ENCODE peak calls at places on chromosome 14, in five cellular contexts. G is psoas muscle, O is cardiac muscle cell, L is tibial artery, F is IMR-90. D is an unnamed sample.

GRCh38 chr14:48546996-48547395 is 871.6 kb upstream of the MDGA2 start:
- DNase-seq in G (no peak), O (no peak), L (no peak), F (peak; percentile 11), D (no peak)

GRCh38 chr14:39247256-39247655 is 13.5 kb downstream of the MIA2 start:
- DNase-seq in G (no peak), O (peak; percentile 82), L (no peak), F (peak; percentile 93), D (no peak)

GRCh38 chr14:100065942-100066574 is 836 bp downstream of the EVL start:
- DNase-seq in G (no peak), O (peak; percentile 26), L (no peak), F (no peak), D (no peak)

GRCh38 chr14:92783813-92784431 is 10.2 kb upstream of the GOLGA5 start:
- DNase-seq in G (no peak), O (peak; percentile 79), L (peak; percentile 25), F (peak; percentile 75), D (peak; percentile 46)

GRCh38 chr14:89915114-89915878 is 39.2 kb downstream of the EFCAB11 start:
- DNase-seq in G (peak; percentile 27), O (peak; percentile 80), L (peak; percentile 74), F (peak; percentile 80), D (no peak)

GRCh38 chr14:37988472-37988871 is 219.2 kb upstream of the SSTR1 start:
- DNase-seq in G (no peak), O (no peak), L (no peak), F (peak; percentile 28), D (no peak)

GRCh38 chr14:77027538-77028383 is 747 bp downstream of the IRF2BPL start:
- DNase-seq in G (peak; percentile 76), O (peak; percentile 86), L (peak; percentile 73), F (peak; percentile 81), D (peak; percentile 84)

GRCh38 chr14:24430682-24431568 is 1.2 kb downstream of the KHNYN start:
- DNase-seq in G (no peak), O (peak; percentile 61), L (no peak), F (peak; percentile 59), D (peak; percentile 61)

GRCh38 chr14:57870686-57871457 is 5.0 kb upstream of the SLC35F4 start:
- DNase-seq in G (no peak), O (no peak), L (no peak), F (no peak), D (no peak)

GRCh38 chr14:82667006-82667405 is 1133.4 kb upstream of the SEL1L start:
- DNase-seq in G (no peak), O (no peak), L (no peak), F (no peak), D (no peak)

GRCh38 chr14:29927596-29928341 is at the start of gene PRKD1:
- DNase-seq in G (peak; percentile 67), O (peak; percentile 84), L (peak; percentile 51), F (peak; percentile 62), D (peak; percentile 63)

GRCh38 chr14:95023886-95024285 is 133.4 kb downstream of the DICER1 start:
- DNase-seq in G (no peak), O (peak; percentile 59), L (peak; percentile 38), F (peak; percentile 6), D (no peak)

GRCh38 chr14:65019944-65020566 is 33.4 kb downstream of the FNTB start:
- DNase-seq in G (no peak), O (peak; percentile 89), L (no peak), F (peak; percentile 83), D (no peak)

GRCh38 chr14:100104523-100105300 is 39.5 kb downstream of the EVL start:
- DNase-seq in G (no peak), O (peak; percentile 20), L (peak; percentile 14), F (peak; percentile 72), D (no peak)

GRCh38 chr14:31802838-31803237 is 241.6 kb downstream of the NUBPL start:
- DNase-seq in G (no peak), O (no peak), L (no peak), F (no peak), D (no peak)

GRCh38 chr14:60647837-60648168 is 1.5 kb downstream of the SIX1 start:
- DNase-seq in G (no peak), O (no peak), L (no peak), F (no peak), D (no peak)

GRCh38 chr14:51701956-51702355 is 50.2 kb downstream of the FRMD6 start:
- DNase-seq in G (no peak), O (no peak), L (no peak), F (peak; percentile 45), D (no peak)

GRCh38 chr14:94129758-94130414 is 482 bp upstream of the IFI27L2 start:
- DNase-seq in G (peak; percentile 52), O (peak; percentile 62), L (peak; percentile 54), F (peak; percentile 34), D (peak; percentile 16)

GRCh38 chr14:95204705-95205104 is 47.4 kb upstream of the DICER1 start:
- DNase-seq in G (no peak), O (no peak), L (no peak), F (no peak), D (no peak)

GRCh38 chr14:88463318-88463717 is 77.9 kb downstream of the SPATA7 start:
- DNase-seq in G (no peak), O (peak; percentile 27), L (no peak), F (no peak), D (no peak)

GRCh38 chr14:65079201-65079600 is 23.1 kb downstream of the MAX start:
- DNase-seq in G (no peak), O (peak; percentile 21), L (no peak), F (no peak), D (no peak)

GRCh38 chr14:67526676-67527459 is 6.2 kb upstream of the PLEKHH1 start:
- DNase-seq in G (no peak), O (peak; percentile 60), L (no peak), F (peak; percentile 45), D (peak; percentile 39)

DNA sequence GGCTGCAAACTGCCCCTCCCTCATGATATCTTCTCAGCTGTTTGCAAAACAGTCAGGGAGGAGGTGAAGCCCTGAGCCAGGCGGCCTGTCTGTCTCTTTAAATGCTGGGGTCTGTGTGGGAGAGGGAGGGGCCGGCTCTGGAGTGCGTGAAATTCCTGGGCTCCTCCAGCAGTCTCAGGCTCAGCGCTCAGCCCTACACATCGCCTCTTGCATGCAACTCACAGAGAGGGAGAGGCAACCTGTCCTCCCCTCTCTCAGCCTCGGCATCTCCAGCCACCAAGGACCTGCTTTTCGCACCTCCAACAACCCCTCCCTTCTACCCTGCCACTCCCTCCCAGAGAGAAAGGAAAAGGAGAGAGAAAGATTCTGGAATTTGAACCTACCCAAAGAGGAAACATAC is at the start of gene NRXN3:
- DNase-seq in G (no peak), O (no peak), L (no peak), F (no peak), D (no peak)
- H3K4me3 ChIP-seq in G (no peak within 1 kb of the TSS), O (no peak within 1 kb of the TSS), L (no peak within 1 kb of the TSS), F (no peak within 1 kb of the TSS), D (no peak within 1 kb of the TSS)

GRCh38 chr14:21071225-21072041 is 1.3 kb downstream of the ARHGEF40 start:
- DNase-seq in G (peak; percentile 88), O (peak; percentile 94), L (peak; percentile 89), F (peak; percentile 95), D (peak; percentile 90)
- TF ChIP-seq CTCF in G (peak; percentile 6), O (no peak), L (no peak), F (no peak), D (no peak)

GRCh38 chr14:91332448-91333059 is 85.1 kb downstream of the CCDC88C start:
- DNase-seq in G (no peak), O (no peak), L (no peak), F (no peak), D (no peak)
- H3K27ac ChIP-seq in G (no peak overlapping the region), O (no peak overlapping the region), L (no peak overlapping the region), F (no peak overlapping the region), D (no peak overlapping the region)

DNA sequence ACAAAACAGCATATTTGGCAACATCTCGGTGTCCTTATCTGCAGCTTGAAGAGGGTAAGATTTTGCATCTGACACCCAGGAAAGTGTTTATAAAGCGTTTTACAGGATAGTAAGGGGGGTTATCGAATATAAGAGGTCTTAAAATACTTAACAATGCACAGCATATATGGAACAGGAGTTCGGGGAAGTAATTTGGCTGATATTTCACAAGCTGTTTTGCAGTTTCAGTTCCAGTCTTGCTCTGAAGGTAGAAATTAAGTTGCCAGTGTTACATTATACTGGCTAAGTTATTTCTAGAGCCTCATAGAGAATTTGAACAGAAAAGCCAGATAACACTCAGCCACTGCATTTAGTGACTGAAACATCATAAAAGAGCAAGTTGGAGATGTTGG is 941 bp upstream of the MAP4K5 start:
- DNase-seq in G (no peak), O (no peak), L (no peak), F (no peak), D (no peak)
- H3K4me3 ChIP-seq in G (no peak overlapping the region), O (no peak overlapping the region), L (no peak overlapping the region), F (no peak overlapping the region), D (peak overlapping the region; percentile 93)

D was measured in pancreas.